ENCODE peak calls at places on chromosomes 3 and 15, in five cellular contexts. M, D, W, I and B are unnamed samples.

GRCh38 chr3:103991461-103992115 is 1375.1 kb upstream of the ALCAM start:
- DNase-seq in I (no peak), M (no peak), D (no peak), W (no peak), B (no peak)

GRCh38 chr3:18902081-18902793 is 246.1 kb upstream of the KCNH8 start:
- DNase-seq in W (no peak), D (no peak), M (no peak), I (no peak), B (no peak)

GRCh38 chr3:57958642-57959406 is 49.4 kb upstream of the FLNB start:
- DNase-seq in W (no peak), M (no peak), D (peak; percentile 49), I (peak; percentile 37), B (no peak)

GRCh38 chr3:58296269-58296668 is 9.8 kb upstream of the RPP14 start:
- DNase-seq in D (no peak), I (no peak), W (no peak), M (no peak), B (no peak)

GRCh38 chr3:57544181-57545125 is at the start of gene DNAH12:
- DNase-seq in D (peak; percentile 51), M (peak; percentile 64), W (no peak), I (no peak), B (no peak)

GRCh38 chr3:101950510-101950909 is 101.2 kb downstream of the NFKBIZ start:
- DNase-seq in D (peak; percentile 41), M (no peak), W (no peak), I (no peak), B (peak; percentile 37)

GRCh38 chr3:149487598-149488197 is 13.2 kb downstream of the TM4SF4 start:
- DNase-seq in W (no peak), I (no peak), M (peak; percentile 50), D (peak; percentile 38), B (no peak)

GRCh38 chr15:65940618-65940909 is 71.3 kb downstream of the RAB11A start:
- DNase-seq in M (no peak), D (no peak), I (no peak), W (no peak), B (no peak)

GRCh38 chr3:98361289-98361688 is 7.6 kb downstream of the OR5K4 start:
- DNase-seq in W (no peak), D (no peak), M (no peak), I (no peak), B (no peak)

GRCh38 chr3:138381950-138382715 is 33.8 kb downstream of the MRAS start:
- DNase-seq in M (no peak), W (no peak), I (peak; percentile 71), D (no peak), B (peak; percentile 5)

GRCh38 chr3:143301031-143301430 is 181.5 kb downstream of the CHST2 start:
- DNase-seq in I (no peak), W (no peak), D (no peak), M (no peak), B (no peak)

GRCh38 chr3:143301502-143301901 is 181.9 kb downstream of the CHST2 start:
- DNase-seq in W (no peak), M (no peak), I (no peak), D (no peak), B (no peak)

GRCh38 chr3:143298886-143299535 is 179.4 kb downstream of the CHST2 start:
- DNase-seq in D (no peak), I (no peak), W (no peak), M (peak; percentile 73), B (no peak)

GRCh38 chr3:143306419-143306818 is 186.8 kb downstream of the CHST2 start:
- DNase-seq in I (no peak), D (no peak), W (no peak), M (no peak), B (no peak)

GRCh38 chr3:143302638-143303171 is 183.1 kb downstream of the CHST2 start:
- DNase-seq in I (peak; percentile 70), M (no peak), W (peak; percentile 29), D (no peak), B (peak; percentile 66)
- TF ChIP-seq CTCF in I (no peak), M (no peak), W (no peak), D (no peak), B (no peak)

DNA sequence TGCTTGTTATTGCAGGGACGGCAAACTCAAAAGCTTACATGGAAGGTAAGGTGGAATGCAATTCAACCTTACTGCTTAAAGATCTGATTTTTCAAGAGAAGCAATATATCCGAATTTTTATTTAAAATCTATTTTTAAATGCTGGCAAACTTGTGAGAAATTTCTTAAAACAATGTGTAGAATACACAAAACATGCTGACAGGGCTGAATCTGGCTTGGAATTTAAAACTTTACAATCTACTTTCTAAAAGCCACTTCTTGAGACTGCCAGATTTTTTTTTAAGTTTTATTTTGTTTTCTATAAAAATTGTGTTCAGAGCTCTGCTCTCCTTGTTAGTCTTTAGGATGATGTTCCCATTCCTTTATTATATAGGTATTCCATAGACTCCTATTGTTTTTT is 146.7 kb downstream of the ADAM10 start:
- DNase-seq in W (no peak), D (no peak), M (no peak), I (no peak), B (no peak)
- TF ChIP-seq CTCF in W (no peak), D (no peak), M (no peak), I (no peak), B (no peak)

DNA sequence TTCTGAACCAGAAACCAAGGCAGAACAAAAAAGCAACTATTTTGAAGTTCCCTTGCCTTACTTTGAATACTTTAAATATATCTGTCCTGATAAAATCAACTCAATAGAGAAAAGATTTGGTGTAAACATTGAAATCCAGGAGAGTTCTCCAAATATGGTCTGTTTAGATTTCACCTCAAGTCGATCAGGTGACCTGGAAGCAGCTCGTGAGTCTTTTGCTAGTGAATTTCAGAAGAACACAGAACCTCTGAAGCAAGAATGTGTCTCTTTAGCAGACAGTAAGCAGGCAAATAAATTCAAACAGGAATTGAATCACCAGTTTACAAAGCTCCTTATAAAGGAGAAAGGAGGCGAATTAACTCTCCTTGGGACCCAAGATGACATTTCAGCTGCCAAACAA is 4.6 kb downstream of the DTX3L start:
- DNase-seq in I (no peak), D (no peak), W (no peak), M (no peak), B (no peak)
- TF ChIP-seq CTCF in I (no peak), D (no peak), W (no peak), M (no peak), B (no peak)

GRCh38 chr3:127747751-127748521 is 74.4 kb downstream of the MGLL start:
- DNase-seq in W (peak; percentile 69), I (peak; percentile 72), M (no peak), D (no peak), B (peak; percentile 49)
- TF ChIP-seq CTCF in W (peak; percentile 3), I (no peak), M (no peak), D (no peak), B (peak; percentile 22)

DNA sequence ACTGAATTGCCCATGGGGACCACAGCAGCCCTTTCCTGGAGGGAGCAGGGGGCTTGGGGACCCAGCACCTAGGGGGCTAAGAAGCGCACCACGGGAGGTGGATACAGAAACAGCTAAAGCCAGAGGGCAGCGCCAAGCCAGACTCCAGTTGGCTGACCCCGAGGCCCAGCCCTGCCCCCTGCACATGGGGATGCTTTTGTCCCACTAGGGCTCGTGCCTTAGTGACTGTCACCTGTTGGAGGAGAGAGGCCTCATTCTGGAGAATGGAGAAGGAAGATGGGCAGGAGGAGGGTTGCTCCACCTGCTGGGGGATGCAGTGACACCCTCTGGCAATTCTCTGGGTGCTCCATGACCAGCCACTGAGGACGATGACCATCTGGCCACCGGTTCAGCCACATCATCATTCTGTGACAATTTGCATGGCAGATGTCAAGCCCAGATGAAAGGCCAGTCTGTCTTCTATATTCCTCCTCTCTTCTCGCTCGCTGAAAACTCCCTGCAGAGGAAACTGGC is 167.8 kb upstream of the TLE3 start:
- DNase-seq in W (no peak), D (no peak), M (peak; percentile 68), I (no peak), B (no peak)
- TF ChIP-seq CTCF in W (peak; percentile 8), D (peak; percentile 18), M (peak; percentile 73), I (peak; percentile 26), B (no peak)